ENCODE peak calls at places on chromosomes 16 and 17, in ten cellular contexts. One of them, this sample, is unnamed.

GRCh38 chr16:50497592-50497991 is 50.6 kb upstream of the NKD1 start:
- DNase-seq in stimulated activated CD8-positive, alpha-beta memory T cell treated with anti-CD3 and anti-CD28 coated beads, Interleukin-15, amount 100 ng/mL, for 4 hours: no peak
- DNase-seq in amniotic epithelial cell: peak; percentile 5
- DNase-seq in T47D: no peak
- DNase-seq in colonic mucosa: no peak
- DNase-seq in activated naive CD4-positive, alpha-beta T cell treated with anti-CD3 and anti-CD28 coated beads for 36 hours: no peak
- DNase-seq in CD8-positive, alpha-beta T cell: no peak
- DNase-seq in heart left ventricle: no peak
- DNase-seq in A172: peak; percentile 60
- DNase-seq in GM03348: peak; percentile 24
- DNase-seq in this sample: no peak

GRCh38 chr17:82396601-82397435 is 21.3 kb upstream of the HEXD start:
- DNase-seq in stimulated activated CD8-positive, alpha-beta memory T cell treated with anti-CD3 and anti-CD28 coated beads, Interleukin-15, amount 100 ng/mL, for 4 hours: no peak
- DNase-seq in amniotic epithelial cell: peak; percentile 75
- DNase-seq in T47D: peak; percentile 58
- DNase-seq in colonic mucosa: no peak
- DNase-seq in activated naive CD4-positive, alpha-beta T cell treated with anti-CD3 and anti-CD28 coated beads for 36 hours: no peak
- DNase-seq in CD8-positive, alpha-beta T cell: no peak
- DNase-seq in heart left ventricle: peak; percentile 56
- DNase-seq in A172: peak; percentile 42
- DNase-seq in GM03348: peak; percentile 91
- DNase-seq in this sample: no peak

GRCh38 chr16:4548124-4548523 is 8.0 kb upstream of the C16orf96 start:
- DNase-seq in stimulated activated CD8-positive, alpha-beta memory T cell treated with anti-CD3 and anti-CD28 coated beads, Interleukin-15, amount 100 ng/mL, for 4 hours: no peak
- DNase-seq in amniotic epithelial cell: no peak
- DNase-seq in T47D: no peak
- DNase-seq in colonic mucosa: no peak
- DNase-seq in activated naive CD4-positive, alpha-beta T cell treated with anti-CD3 and anti-CD28 coated beads for 36 hours: no peak
- DNase-seq in CD8-positive, alpha-beta T cell: no peak
- DNase-seq in heart left ventricle: no peak
- DNase-seq in A172: no peak
- DNase-seq in GM03348: no peak
- DNase-seq in this sample: no peak

GRCh38 chr17:2087597-2088211 is 32.8 kb downstream of the HIC1 start:
- DNase-seq in stimulated activated CD8-positive, alpha-beta memory T cell treated with anti-CD3 and anti-CD28 coated beads, Interleukin-15, amount 100 ng/mL, for 4 hours: no peak
- DNase-seq in amniotic epithelial cell: no peak
- DNase-seq in T47D: no peak
- DNase-seq in colonic mucosa: peak; percentile 45
- DNase-seq in activated naive CD4-positive, alpha-beta T cell treated with anti-CD3 and anti-CD28 coated beads for 36 hours: peak; percentile 71
- DNase-seq in CD8-positive, alpha-beta T cell: peak; percentile 5
- DNase-seq in heart left ventricle: peak; percentile 64
- DNase-seq in A172: no peak
- DNase-seq in GM03348: no peak
- DNase-seq in this sample: no peak

GRCh38 chr16:65409505-65409904 is 287.6 kb upstream of the CDH11 start:
- DNase-seq in stimulated activated CD8-positive, alpha-beta memory T cell treated with anti-CD3 and anti-CD28 coated beads, Interleukin-15, amount 100 ng/mL, for 4 hours: no peak
- DNase-seq in amniotic epithelial cell: no peak
- DNase-seq in T47D: no peak
- DNase-seq in colonic mucosa: no peak
- DNase-seq in activated naive CD4-positive, alpha-beta T cell treated with anti-CD3 and anti-CD28 coated beads for 36 hours: no peak
- DNase-seq in CD8-positive, alpha-beta T cell: no peak
- DNase-seq in heart left ventricle: no peak
- DNase-seq in A172: peak; percentile 42
- DNase-seq in GM03348: no peak
- DNase-seq in this sample: peak; percentile 74

GRCh38 chr17:22695228-22695619 is 1002.9 kb downstream of the KCNJ18 start:
- DNase-seq in stimulated activated CD8-positive, alpha-beta memory T cell treated with anti-CD3 and anti-CD28 coated beads, Interleukin-15, amount 100 ng/mL, for 4 hours: no peak
- DNase-seq in amniotic epithelial cell: no peak
- DNase-seq in T47D: no peak
- DNase-seq in colonic mucosa: no peak
- DNase-seq in activated naive CD4-positive, alpha-beta T cell treated with anti-CD3 and anti-CD28 coated beads for 36 hours: no peak
- DNase-seq in CD8-positive, alpha-beta T cell: no peak
- DNase-seq in heart left ventricle: no peak
- DNase-seq in A172: no peak
- DNase-seq in GM03348: no peak
- DNase-seq in this sample: no peak

GRCh38 chr17:82492647-82493516 is 26.6 kb upstream of the FOXK2 start:
- DNase-seq in stimulated activated CD8-positive, alpha-beta memory T cell treated with anti-CD3 and anti-CD28 coated beads, Interleukin-15, amount 100 ng/mL, for 4 hours: no peak
- DNase-seq in amniotic epithelial cell: peak; percentile 79
- DNase-seq in T47D: no peak
- DNase-seq in colonic mucosa: no peak
- DNase-seq in activated naive CD4-positive, alpha-beta T cell treated with anti-CD3 and anti-CD28 coated beads for 36 hours: no peak
- DNase-seq in CD8-positive, alpha-beta T cell: no peak
- DNase-seq in heart left ventricle: no peak
- DNase-seq in A172: peak; percentile 84
- DNase-seq in GM03348: peak; percentile 85
- DNase-seq in this sample: no peak

GRCh38 chr16:77112701-77113100 is 78.3 kb upstream of the MON1B start:
- DNase-seq in stimulated activated CD8-positive, alpha-beta memory T cell treated with anti-CD3 and anti-CD28 coated beads, Interleukin-15, amount 100 ng/mL, for 4 hours: no peak
- DNase-seq in amniotic epithelial cell: peak; percentile 66
- DNase-seq in T47D: no peak
- DNase-seq in colonic mucosa: no peak
- DNase-seq in activated naive CD4-positive, alpha-beta T cell treated with anti-CD3 and anti-CD28 coated beads for 36 hours: no peak
- DNase-seq in CD8-positive, alpha-beta T cell: no peak
- DNase-seq in heart left ventricle: no peak
- DNase-seq in A172: no peak
- DNase-seq in GM03348: no peak
- DNase-seq in this sample: peak; percentile 91

GRCh38 chr16:30896203-30896889 is at the start of gene CTF1:
- DNase-seq in stimulated activated CD8-positive, alpha-beta memory T cell treated with anti-CD3 and anti-CD28 coated beads, Interleukin-15, amount 100 ng/mL, for 4 hours: no peak
- DNase-seq in amniotic epithelial cell: peak; percentile 88
- DNase-seq in T47D: peak; percentile 79
- DNase-seq in colonic mucosa: peak; percentile 61
- DNase-seq in activated naive CD4-positive, alpha-beta T cell treated with anti-CD3 and anti-CD28 coated beads for 36 hours: no peak
- DNase-seq in CD8-positive, alpha-beta T cell: no peak
- DNase-seq in heart left ventricle: peak; percentile 87
- DNase-seq in A172: peak; percentile 83
- DNase-seq in GM03348: peak; percentile 96
- DNase-seq in this sample: no peak

GRCh38 chr17:17325816-17326215 is 22.6 kb downstream of the NT5M start:
- DNase-seq in stimulated activated CD8-positive, alpha-beta memory T cell treated with anti-CD3 and anti-CD28 coated beads, Interleukin-15, amount 100 ng/mL, for 4 hours: no peak
- DNase-seq in amniotic epithelial cell: no peak
- DNase-seq in T47D: no peak
- DNase-seq in colonic mucosa: no peak
- DNase-seq in activated naive CD4-positive, alpha-beta T cell treated with anti-CD3 and anti-CD28 coated beads for 36 hours: no peak
- DNase-seq in CD8-positive, alpha-beta T cell: no peak
- DNase-seq in heart left ventricle: no peak
- DNase-seq in A172: no peak
- DNase-seq in GM03348: no peak
- DNase-seq in this sample: no peak

GRCh38 chr16:72956124-72957064 is 91.5 kb downstream of the ZFHX3 start:
- DNase-seq in stimulated activated CD8-positive, alpha-beta memory T cell treated with anti-CD3 and anti-CD28 coated beads, Interleukin-15, amount 100 ng/mL, for 4 hours: no peak
- DNase-seq in amniotic epithelial cell: no peak
- DNase-seq in T47D: no peak
- DNase-seq in colonic mucosa: no peak
- DNase-seq in activated naive CD4-positive, alpha-beta T cell treated with anti-CD3 and anti-CD28 coated beads for 36 hours: no peak
- DNase-seq in CD8-positive, alpha-beta T cell: no peak
- DNase-seq in heart left ventricle: peak; percentile 9
- DNase-seq in A172: no peak
- DNase-seq in GM03348: no peak
- DNase-seq in this sample: no peak

GRCh38 chr17:2062571-2063183 is 7.8 kb downstream of the HIC1 start:
- DNase-seq in stimulated activated CD8-positive, alpha-beta memory T cell treated with anti-CD3 and anti-CD28 coated beads, Interleukin-15, amount 100 ng/mL, for 4 hours: no peak
- DNase-seq in amniotic epithelial cell: no peak
- DNase-seq in T47D: no peak
- DNase-seq in colonic mucosa: no peak
- DNase-seq in activated naive CD4-positive, alpha-beta T cell treated with anti-CD3 and anti-CD28 coated beads for 36 hours: no peak
- DNase-seq in CD8-positive, alpha-beta T cell: no peak
- DNase-seq in heart left ventricle: peak; percentile 48
- DNase-seq in A172: peak; percentile 62
- DNase-seq in GM03348: no peak
- DNase-seq in this sample: no peak

GRCh38 chr16:56898847-56899246 is 33.1 kb upstream of the HERPUD1 start:
- DNase-seq in stimulated activated CD8-positive, alpha-beta memory T cell treated with anti-CD3 and anti-CD28 coated beads, Interleukin-15, amount 100 ng/mL, for 4 hours: no peak
- DNase-seq in amniotic epithelial cell: no peak
- DNase-seq in T47D: no peak
- DNase-seq in colonic mucosa: no peak
- DNase-seq in activated naive CD4-positive, alpha-beta T cell treated with anti-CD3 and anti-CD28 coated beads for 36 hours: no peak
- DNase-seq in CD8-positive, alpha-beta T cell: no peak
- DNase-seq in heart left ventricle: no peak
- DNase-seq in A172: no peak
- DNase-seq in GM03348: no peak
- DNase-seq in this sample: no peak

GRCh38 chr16:14454391-14454790 is 175.7 kb downstream of the PARN start:
- DNase-seq in stimulated activated CD8-positive, alpha-beta memory T cell treated with anti-CD3 and anti-CD28 coated beads, Interleukin-15, amount 100 ng/mL, for 4 hours: no peak
- DNase-seq in amniotic epithelial cell: peak; percentile 64
- DNase-seq in T47D: no peak
- DNase-seq in colonic mucosa: no peak
- DNase-seq in activated naive CD4-positive, alpha-beta T cell treated with anti-CD3 and anti-CD28 coated beads for 36 hours: no peak
- DNase-seq in CD8-positive, alpha-beta T cell: no peak
- DNase-seq in heart left ventricle: no peak
- DNase-seq in A172: no peak
- DNase-seq in GM03348: peak; percentile 11
- DNase-seq in this sample: no peak

GRCh38 chr16:82824408-82824807 is 197.6 kb downstream of the CDH13 start:
- DNase-seq in stimulated activated CD8-positive, alpha-beta memory T cell treated with anti-CD3 and anti-CD28 coated beads, Interleukin-15, amount 100 ng/mL, for 4 hours: no peak
- DNase-seq in amniotic epithelial cell: peak; percentile 5
- DNase-seq in T47D: no peak
- DNase-seq in colonic mucosa: no peak
- DNase-seq in activated naive CD4-positive, alpha-beta T cell treated with anti-CD3 and anti-CD28 coated beads for 36 hours: no peak
- DNase-seq in CD8-positive, alpha-beta T cell: no peak
- DNase-seq in heart left ventricle: no peak
- DNase-seq in A172: peak; percentile 4
- DNase-seq in GM03348: no peak
- DNase-seq in this sample: no peak

This sample was measured in NCI-H460.